ENCODE peak calls at places on chromosomes 11 and 22, in six cellular contexts. One of them, this sample, is unnamed.

GRCh38 chr11:1129666-1130160 is 28.0 kb upstream of the MUC5AC start:
- DNase-seq in GM10248: no peak
- DNase-seq in SW480: no peak
- DNase-seq in ELR: no peak
- DNase-seq in NCI-H1105: no peak
- DNase-seq in Kasumi-1: no peak
- DNase-seq in this sample: no peak

GRCh38 chr11:63564056-63564784 is 1.0 kb upstream of the PLAAT2 start:
- DNase-seq in ELR: no peak
- DNase-seq in Kasumi-1: no peak
- DNase-seq in NCI-H1105: peak; percentile 41
- DNase-seq in GM10248: peak; percentile 81
- DNase-seq in SW480: peak; percentile 68
- DNase-seq in this sample: no peak

GRCh38 chr11:101428918-101429317 is 154.9 kb downstream of the TRPC6 start:
- DNase-seq in GM10248: no peak
- DNase-seq in SW480: no peak
- DNase-seq in ELR: peak; percentile 64
- DNase-seq in NCI-H1105: no peak
- DNase-seq in Kasumi-1: peak; percentile 37
- DNase-seq in this sample: no peak

GRCh38 chr11:131169057-131169456 is 201.4 kb upstream of the NTM start:
- DNase-seq in ELR: no peak
- DNase-seq in GM10248: no peak
- DNase-seq in Kasumi-1: no peak
- DNase-seq in NCI-H1105: no peak
- DNase-seq in SW480: no peak
- DNase-seq in this sample: no peak

GRCh38 chr11:19642759-19643158 is 69.9 kb upstream of the NAV2 start:
- DNase-seq in GM10248: no peak
- DNase-seq in NCI-H1105: no peak
- DNase-seq in Kasumi-1: no peak
- DNase-seq in SW480: no peak
- DNase-seq in ELR: no peak
- DNase-seq in this sample: no peak

GRCh38 chr22:37782340-37783168 is 25.2 kb upstream of the GCAT start:
- DNase-seq in NCI-H1105: no peak
- DNase-seq in GM10248: no peak
- DNase-seq in SW480: peak; percentile 84
- DNase-seq in ELR: peak; percentile 90
- DNase-seq in Kasumi-1: no peak
- DNase-seq in this sample: no peak

GRCh38 chr11:66619080-66619554 is 2.7 kb downstream of the RBM14 start:
- DNase-seq in ELR: no peak
- DNase-seq in SW480: peak; percentile 13
- DNase-seq in Kasumi-1: peak; percentile 77
- DNase-seq in NCI-H1105: no peak
- DNase-seq in GM10248: peak; percentile 38
- DNase-seq in this sample: no peak

GRCh38 chr11:1309498-1310314 is at the start of gene TOLLIP:
- DNase-seq in ELR: peak; percentile 91
- DNase-seq in GM10248: peak; percentile 100
- DNase-seq in NCI-H1105: peak; percentile 93
- DNase-seq in SW480: peak; percentile 86
- DNase-seq in Kasumi-1: peak; percentile 94
- DNase-seq in this sample: peak; percentile 100

GRCh38 chr22:45608763-45609180 is 62.9 kb upstream of the ATXN10 start:
- DNase-seq in Kasumi-1: peak; percentile 76
- DNase-seq in GM10248: no peak
- DNase-seq in ELR: peak; percentile 94
- DNase-seq in SW480: peak; percentile 69
- DNase-seq in NCI-H1105: no peak
- DNase-seq in this sample: no peak

GRCh38 chr11:45391168-45391850 is 105.2 kb upstream of the SYT13 start:
- DNase-seq in GM10248: no peak
- DNase-seq in ELR: no peak
- DNase-seq in SW480: no peak
- DNase-seq in Kasumi-1: no peak
- DNase-seq in NCI-H1105: no peak
- DNase-seq in this sample: no peak

GRCh38 chr11:85725510-85726258 is 39.7 kb upstream of the CCDC89 start:
- DNase-seq in SW480: peak; percentile 20
- DNase-seq in GM10248: no peak
- DNase-seq in Kasumi-1: no peak
- DNase-seq in NCI-H1105: no peak
- DNase-seq in ELR: peak; percentile 95
- DNase-seq in this sample: no peak

GRCh38 chr11:12356944-12357655 is 20.3 kb upstream of the PARVA start:
- DNase-seq in ELR: no peak
- DNase-seq in Kasumi-1: no peak
- DNase-seq in NCI-H1105: no peak
- DNase-seq in GM10248: no peak
- DNase-seq in SW480: no peak
- DNase-seq in this sample: no peak

GRCh38 chr11:6586434-6587359 is 16.7 kb downstream of the RRP8 start:
- DNase-seq in ELR: no peak
- DNase-seq in GM10248: no peak
- DNase-seq in SW480: no peak
- DNase-seq in Kasumi-1: no peak
- DNase-seq in NCI-H1105: no peak
- DNase-seq in this sample: no peak

GRCh38 chr22:17627961-17628303 is 617 bp downstream of the ATP6V1E1 start:
- DNase-seq in NCI-H1105: no peak
- DNase-seq in Kasumi-1: no peak
- DNase-seq in SW480: no peak
- DNase-seq in GM10248: no peak
- DNase-seq in ELR: peak; percentile 13
- DNase-seq in this sample: no peak

GRCh38 chr11:125694951-125695350 is 14.3 kb upstream of the ACRV1 start:
- DNase-seq in ELR: no peak
- DNase-seq in Kasumi-1: no peak
- DNase-seq in SW480: no peak
- DNase-seq in NCI-H1105: no peak
- DNase-seq in GM10248: no peak
- DNase-seq in this sample: no peak

GRCh38 chr22:45240810-45241631 is at the start of gene KIAA0930:
- DNase-seq in ELR: peak; percentile 74
- DNase-seq in Kasumi-1: peak; percentile 52
- DNase-seq in NCI-H1105: peak; percentile 31
- DNase-seq in GM10248: peak; percentile 98
- DNase-seq in SW480: peak; percentile 63
- DNase-seq in this sample: peak; percentile 94

GRCh38 chr22:24148586-24148985 is 32.7 kb upstream of the SUSD2 start:
- DNase-seq in ELR: no peak
- DNase-seq in Kasumi-1: no peak
- DNase-seq in NCI-H1105: no peak
- DNase-seq in SW480: no peak
- DNase-seq in GM10248: no peak
- DNase-seq in this sample: no peak

GRCh38 chr22:24466831-24467249 is 28.3 kb upstream of the UPB1 start:
- DNase-seq in SW480: no peak
- DNase-seq in GM10248: no peak
- DNase-seq in ELR: peak; percentile 51
- DNase-seq in Kasumi-1: peak; percentile 77
- DNase-seq in NCI-H1105: no peak
- DNase-seq in this sample: no peak

This sample was measured in germinal center.